ENCODE peak calls at places on chromosomes 11 and 22, in five cellular contexts. B is activated CD8-positive, alpha-beta memory T cell treated with anti-CD3 and anti-CD28 coated beads, Interleukin-2, amount 50 U/mL, for 48 hours; U is SW480; C is COR-L47; K is fibroblast of pulmonary artery. J is an unnamed sample.

GRCh38 chr11:10351768-10352641 is 47.1 kb downstream of the ADM start:
- DNase-seq in U (no peak), K (peak; percentile 92), C (peak; percentile 85), B (no peak), J (no peak)

GRCh38 chr11:79273781-79274180 is 167.0 kb downstream of the TENM4 start:
- DNase-seq in B (no peak), K (no peak), U (no peak), C (no peak), J (no peak)

GRCh38 chr22:45254789-45255261 is 14.1 kb upstream of the KIAA0930 start:
- DNase-seq in C (no peak), K (no peak), U (peak; percentile 22), B (no peak), J (no peak)

GRCh38 chr11:637593-638507 is 781 bp downstream of the DRD4 start:
- DNase-seq in B (no peak), U (no peak), C (no peak), K (no peak), J (no peak)

GRCh38 chr11:1197886-1198765 is 24.7 kb upstream of the MUC5B start:
- DNase-seq in U (no peak), B (no peak), K (no peak), C (no peak), J (no peak)

GRCh38 chr22:28802595-28803087 is 2.3 kb upstream of the XBP1 start:
- DNase-seq in B (no peak), U (no peak), K (no peak), C (no peak), J (no peak)

GRCh38 chr11:128714881-128715280 is 21.0 kb downstream of the FLI1 start:
- DNase-seq in U (no peak), B (no peak), C (no peak), K (peak; percentile 94), J (no peak)

GRCh38 chr11:65410936-65411680 is 11.5 kb upstream of the NEAT1 start:
- DNase-seq in C (no peak), B (no peak), K (no peak), U (no peak), J (no peak)

GRCh38 chr11:128859563-128860441 is 7.3 kb downstream of the KCNJ1 start:
- DNase-seq in U (peak; percentile 43), C (no peak), K (peak; percentile 73), B (peak; percentile 95), J (peak; percentile 70)